ENCODE peak calls at places on chromosome 19, in seven cellular contexts. S is pancreas, V is lower lobe of right lung, J is right atrium auricular region, H is fibroblast of the aortic adventitia, A is ascending aorta, O is stomach. R is an unnamed sample.

GRCh38 chr19:39212377-39212742 is 8.3 kb upstream of the SYCN start:
- DNase-seq in A (no peak), H (peak), V (peak), S (no peak), O (peak), J (no peak), R (no peak)

GRCh38 chr19:9842834-9843625 is 7.9 kb downstream of the PIN1 start:
- DNase-seq in A (no peak), V (no peak), H (no peak), O (no peak), J (no peak), S (no peak), R (no peak)

GRCh38 chr19:33316521-33317284 is 14.4 kb upstream of the CEBPA start:
- DNase-seq in V (no peak), H (no peak), S (no peak), O (no peak), A (no peak), J (no peak), R (no peak)

GRCh38 chr19:2491130-2491801 is 15.3 kb downstream of the GADD45B start:
- DNase-seq in O (peak), A (no peak), J (no peak), H (peak), S (peak), V (peak), R (no peak)

GRCh38 chr19:40755248-40755624 is 4.2 kb downstream of the SNRPA start:
- DNase-seq in O (no peak), J (no peak), H (no peak), V (no peak), A (no peak), S (no peak), R (no peak)

GRCh38 chr19:33426621-33427475 is 53.3 kb downstream of the CEBPG start:
- DNase-seq in V (peak), O (no peak), A (no peak), H (no peak), J (no peak), S (no peak), R (no peak)

GRCh38 chr19:48642862-48643261 is 3.1 kb downstream of the CA11 start:
- DNase-seq in H (no peak), J (no peak), S (no peak), O (no peak), A (no peak), V (no peak), R (no peak)

GRCh38 chr19:50199254-50199545 is 4.2 kb upstream of the MYH14 start:
- DNase-seq in J (no peak), O (peak), A (no peak), H (no peak), V (no peak), S (peak), R (no peak)

GRCh38 chr19:3457531-3458228 is 22.6 kb downstream of the SMIM24 start:
- DNase-seq in J (no peak), S (no peak), V (no peak), O (no peak), A (no peak), H (no peak), R (no peak)

GRCh38 chr19:43441736-43442135 is 23.7 kb downstream of the LYPD3 start:
- DNase-seq in H (no peak), A (no peak), O (no peak), S (no peak), J (no peak), V (no peak), R (no peak)

GRCh38 chr19:13055213-13056051 is 47.2 kb downstream of the LYL1 start:
- DNase-seq in A (peak), H (peak), O (peak), S (peak), V (peak), J (peak), R (no peak)

GRCh38 chr19:1247747-1248453 is 483 bp upstream of the MIDN start:
- DNase-seq in V (peak), A (peak), H (peak), O (peak), S (peak), J (peak), R (no peak)

GRCh38 chr19:52923782-52924593 is 760 bp upstream of the ZNF888 start:
- DNase-seq in S (peak), O (peak), A (peak), H (peak), J (peak), V (peak), R (no peak)

GRCh38 chr19:44677019-44677809 is 5.9 kb downstream of the CEACAM19 start:
- DNase-seq in A (no peak), O (no peak), S (no peak), H (peak), V (no peak), J (no peak), R (no peak)

GRCh38 chr19:13817615-13818371 is 22.6 kb downstream of the ZSWIM4 start:
- DNase-seq in H (no peak), J (no peak), A (peak), V (peak), S (peak), O (peak), R (no peak)

GRCh38 chr19:39514840-39515550 is at the start of gene SELENOV:
- DNase-seq in A (no peak), S (no peak), J (no peak), O (no peak), H (no peak), V (no peak), R (no peak)

GRCh38 chr19:2309734-2310362 is 1.9 kb upstream of the LINGO3 start:
- DNase-seq in J (no peak), H (peak), O (no peak), S (peak), V (no peak), A (no peak), R (no peak)

GRCh38 chr19:35641515-35642151 is at the start of gene ETV2:
- DNase-seq in V (no peak), A (no peak), S (no peak), J (no peak), O (peak), H (peak), R (no peak)

GRCh38 chr19:34500656-34501120 is 19.1 kb downstream of the WTIP start:
- DNase-seq in J (no peak), S (no peak), O (no peak), H (no peak), V (no peak), A (peak), R (no peak)

GRCh38 chr19:1000095-1000494 is at the start of gene GRIN3B:
- DNase-seq in J (no peak), V (peak), H (peak), S (peak), O (peak), A (no peak), R (no peak)

GRCh38 chr19:5109560-5109959 is 140.6 kb downstream of the KDM4B start:
- DNase-seq in V (no peak), J (no peak), A (no peak), H (no peak), O (no peak), S (no peak), R (no peak)

GRCh38 chr19:8988204-8988603 is 22.0 kb downstream of the MUC16 start:
- DNase-seq in V (no peak), S (no peak), H (no peak), J (no peak), A (no peak), O (no peak), R (no peak)

GRCh38 chr19:2227415-2228156 is 8.5 kb downstream of the PLEKHJ1 start:
- DNase-seq in V (no peak), H (no peak), A (no peak), O (no peak), J (no peak), S (no peak), R (peak)

GRCh38 chr19:28546148-28546685 is 666.7 kb downstream of the UQCRFS1 start:
- DNase-seq in V (no peak), J (no peak), S (no peak), A (no peak), O (no peak), H (no peak), R (no peak)

DNA sequence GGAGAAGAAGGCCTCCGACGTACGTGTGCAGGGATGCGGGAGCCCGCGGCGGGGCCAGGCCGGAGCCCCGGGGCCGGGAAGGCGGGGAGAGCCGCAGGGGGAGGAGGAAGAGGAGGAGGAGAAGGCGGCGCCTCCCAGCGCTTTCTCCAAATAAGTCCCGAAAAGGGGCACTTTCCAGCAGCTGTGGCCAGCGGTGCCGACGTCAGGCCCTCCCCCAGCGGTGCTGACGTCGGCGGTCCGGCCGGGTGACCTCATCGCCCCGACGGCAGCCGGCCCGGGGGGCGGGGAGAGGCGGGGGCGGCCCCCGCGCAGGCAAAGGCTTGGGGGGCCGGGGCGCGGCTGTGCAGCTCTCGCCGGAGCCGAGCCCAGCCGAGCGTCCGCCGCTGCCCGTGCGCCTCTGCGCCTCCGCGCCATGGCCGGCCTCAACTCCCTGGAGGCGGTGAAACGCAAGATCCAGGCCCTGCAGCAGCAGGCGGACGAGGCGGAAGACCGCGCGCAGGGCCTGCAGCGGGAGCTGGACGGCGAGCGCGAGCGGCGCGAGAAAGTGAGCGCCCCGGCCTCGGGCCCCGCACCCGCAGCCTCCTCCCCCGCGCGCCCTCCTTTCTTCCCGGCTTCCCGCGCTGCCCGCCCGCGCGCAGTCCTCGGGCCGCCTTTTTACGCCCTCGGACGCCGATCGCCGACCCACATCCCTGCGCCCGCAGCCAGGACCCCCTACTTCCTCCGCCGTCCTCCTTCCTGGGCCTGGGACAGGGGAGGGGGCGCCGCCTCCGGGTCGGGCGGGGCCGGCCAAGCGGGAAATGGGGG is at the start of gene TPM4:
- DNase-seq in S (peak), V (peak), J (peak), A (peak), O (peak), H (peak), R (peak)
- TF ChIP-seq CTCF in S (no peak), V (no peak), J (no peak), A (no peak), O (no peak), H (no peak), R (no peak)

DNA sequence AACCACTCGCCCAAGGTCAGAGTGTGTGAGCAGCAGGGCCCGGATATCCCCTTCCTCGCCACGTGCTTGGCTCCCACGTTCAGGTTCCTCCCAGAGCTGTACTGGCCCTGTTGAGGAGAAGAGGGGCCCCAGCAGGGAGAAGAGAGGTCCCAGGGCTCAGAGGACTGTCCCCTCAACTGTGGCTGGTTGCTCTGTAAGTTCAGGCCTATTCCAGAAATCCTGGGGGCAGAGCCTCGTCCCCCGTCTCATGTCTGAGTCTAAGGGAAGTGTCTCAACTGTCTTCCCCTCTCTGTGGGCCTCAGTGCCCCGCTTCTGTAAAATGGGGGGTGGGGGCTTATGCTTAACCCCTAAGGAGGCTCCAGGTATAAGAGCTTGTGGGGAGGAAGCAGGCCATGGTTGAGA is 3.9 kb downstream of the PPP5C start:
- DNase-seq in A (no peak), H (no peak), S (peak), V (no peak), O (no peak), J (no peak), R (no peak)
- H3K4me3 ChIP-seq in A (peak), H (no peak), S (no peak), V (peak), O (peak), J (no peak), R (peak)

GRCh38 chr19:17215125-17215971 is at the start of gene USE1:
- DNase-seq in V (peak), A (peak), S (peak), O (peak), J (peak), H (peak), R (peak)
- TF ChIP-seq CTCF in V (no peak), A (no peak), S (no peak), O (no peak), J (no peak), H (no peak), R (no peak)

DNA sequence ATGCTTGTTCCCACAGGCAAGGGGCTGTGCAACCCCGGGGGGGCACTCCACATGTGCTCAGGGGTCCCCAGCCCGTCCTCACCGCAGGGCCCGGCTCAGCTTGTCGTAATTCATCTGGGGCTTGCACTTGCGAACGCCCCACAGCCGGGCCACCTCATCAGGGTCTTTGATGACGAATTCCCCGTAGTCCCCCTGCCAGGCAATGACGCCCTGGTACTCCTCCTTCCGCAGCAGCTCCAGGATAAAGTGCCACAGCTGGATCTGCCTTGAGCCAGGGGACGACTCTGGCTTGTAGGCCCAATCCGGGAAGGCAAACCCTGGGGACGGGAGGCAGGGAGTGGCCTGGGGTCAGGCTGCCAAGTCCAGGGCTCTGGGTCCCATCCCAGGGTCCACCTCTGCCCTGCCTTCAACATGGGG is 4.7 kb downstream of the ERF start:
- DNase-seq in J (peak), A (peak), H (no peak), O (no peak), S (no peak), V (no peak), R (no peak)
- H3K4me3 ChIP-seq in J (no peak), A (peak), H (peak), O (peak), S (no peak), V (peak), R (no peak)

GRCh38 chr19:58326914-58327726 is at the start of gene ZSCAN22:
- DNase-seq in H (peak), V (peak), J (peak), A (peak), S (peak), O (peak), R (peak)
- TF ChIP-seq CTCF in H (no peak), V (no peak), J (no peak), A (no peak), S (no peak), O (no peak), R (no peak)

DNA sequence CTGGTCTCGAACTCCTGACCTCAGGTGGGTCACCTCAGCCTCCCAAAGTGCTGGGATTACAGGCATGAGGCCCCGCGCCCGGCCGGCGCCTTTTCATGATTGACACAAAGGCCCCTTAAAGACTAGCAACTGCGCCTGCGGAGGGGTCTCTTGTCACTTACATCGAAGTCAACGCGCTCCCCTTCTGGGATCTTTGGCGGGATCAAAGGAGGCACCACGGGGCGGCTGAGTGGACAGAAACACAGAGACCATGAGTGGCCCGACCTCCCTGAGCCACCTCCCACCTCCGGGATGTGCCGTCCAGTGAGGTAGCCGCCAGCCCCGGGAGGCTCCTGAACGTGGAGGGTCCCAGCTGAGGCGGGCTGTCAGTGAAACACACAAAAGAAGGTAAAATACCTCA is 7.3 kb downstream of the TNNT1 start:
- DNase-seq in V (no peak), S (no peak), O (no peak), J (no peak), A (no peak), H (no peak), R (no peak)
- H3K4me3 ChIP-seq in V (no peak), S (no peak), O (no peak), J (no peak), A (no peak), H (no peak), R (no peak)

DNA sequence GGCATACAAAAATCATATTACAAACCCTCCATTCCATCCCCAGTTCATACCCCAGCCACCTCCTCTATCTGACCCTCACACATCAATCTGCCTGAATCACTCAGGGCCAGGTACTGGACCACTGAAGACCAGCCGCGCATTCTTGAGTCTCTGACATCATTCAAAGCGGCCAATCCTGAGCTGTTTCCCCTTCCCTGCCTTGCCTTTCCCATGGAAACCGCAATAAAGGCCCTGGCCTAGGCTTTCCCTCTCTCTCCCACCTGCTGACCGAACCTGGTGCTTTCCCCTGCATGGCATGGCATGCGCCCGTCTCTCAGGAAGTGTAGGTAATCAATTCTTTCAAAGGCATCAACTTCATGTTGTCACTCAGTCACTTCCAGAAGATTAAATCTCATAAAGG is 17.7 kb upstream of the HIF3A start:
- DNase-seq in S (no peak), H (no peak), A (no peak), O (no peak), J (no peak), V (no peak), R (no peak)
- TF ChIP-seq CTCF in S (no peak), H (no peak), A (no peak), O (no peak), J (no peak), V (no peak), R (no peak)

DNA sequence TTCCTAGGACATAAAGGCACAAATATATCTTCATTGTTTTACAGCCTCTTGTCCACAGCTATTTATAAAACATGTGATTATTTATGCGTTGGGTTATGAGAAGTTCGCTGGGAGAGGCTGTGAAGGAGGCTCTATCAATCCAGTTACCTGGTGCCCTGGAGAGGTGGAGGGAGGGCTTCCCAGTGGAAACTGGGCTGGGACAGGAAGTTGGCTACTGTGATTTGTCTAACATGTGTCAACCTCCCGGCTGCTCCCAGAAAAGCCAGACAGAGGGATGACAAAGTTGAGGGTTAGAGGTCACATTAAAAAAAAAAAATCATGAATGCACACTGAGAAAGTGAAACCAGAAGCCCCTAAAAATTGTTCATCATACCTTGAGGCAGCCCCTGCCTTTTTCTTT is 346.5 kb downstream of the ZNF536 start:
- DNase-seq in A (no peak), O (no peak), H (no peak), S (no peak), V (no peak), J (no peak), R (no peak)
- H3K4me3 ChIP-seq in A (peak), O (peak), H (peak), S (no peak), V (peak), J (peak), R (no peak)

R was measured in GM12864.